ENCODE peak calls at places on chromosomes 13 and 19, in eight cellular contexts. N is left lobe of liver; K is ELR; L is neural progenitor cell; A is activated naive CD4-positive, alpha-beta T cell treated with Interleukin-2 at 50 U/mL for 16 hours; R is vagina; H is choroid plexus epithelial cell; O is activated CD4-positive, alpha-beta T cell treated with anti-CD3 and anti-CD28 coated beads, Interleukin-2, amount 10 ng/mL, durations not matched to agents 7 days and 5 days. M is an unnamed sample.

GRCh38 chr19:1461862-1462261 is 11.9 kb downstream of the APC2 start:
- DNase-seq in N (no peak), K (no peak), L (no peak), A (no peak), R (no peak), H (no peak), O (no peak), M (no peak)

GRCh38 chr13:75934889-75935288 is 298.8 kb downstream of the LMO7 start:
- DNase-seq in N (no peak), K (peak; percentile 41), L (no peak), A (no peak), R (no peak), H (peak; percentile 38), O (no peak), M (no peak)

GRCh38 chr13:44013666-44014291 is 134.1 kb downstream of the LACC1 start:
- DNase-seq in N (no peak), K (peak; percentile 47), L (no peak), A (no peak), R (no peak), H (peak; percentile 75), O (no peak), M (peak; percentile 73)

GRCh38 chr13:26623125-26623524 is 65.6 kb downstream of the WASF3 start:
- DNase-seq in N (no peak), K (no peak), L (no peak), A (no peak), R (no peak), H (peak; percentile 64), O (no peak), M (no peak)

GRCh38 chr19:38842439-38843174 is 7.2 kb downstream of the HNRNPL start:
- DNase-seq in N (no peak), K (no peak), L (no peak), A (peak; percentile 54), R (no peak), H (no peak), O (peak; percentile 83), M (no peak)

GRCh38 chr13:24625324-24625723 is 54.9 kb upstream of the ATP12A start:
- DNase-seq in N (no peak), K (no peak), L (no peak), A (no peak), R (no peak), H (peak; percentile 18), O (no peak), M (no peak)

GRCh38 chr13:104414771-104415170 is 1348.6 kb upstream of the SLC10A2 start:
- DNase-seq in N (no peak), K (peak; percentile 2), L (no peak), A (no peak), R (no peak), H (peak; percentile 6), O (no peak), M (peak; percentile 44)

GRCh38 chr13:95023405-95023804 is 277.8 kb downstream of the ABCC4 start:
- DNase-seq in N (no peak), K (peak; percentile 15), L (no peak), A (no peak), R (no peak), H (no peak), O (no peak), M (peak; percentile 78)

GRCh38 chr13:51222510-51223283 is 499 bp downstream of the FAM124A start:
- DNase-seq in N (no peak), K (peak; percentile 12), L (peak; percentile 69), A (no peak), R (no peak), H (no peak), O (no peak), M (peak; percentile 81)

GRCh38 chr13:49303533-49304252 is 56.0 kb downstream of the CDADC1 start:
- DNase-seq in N (no peak), K (peak; percentile 13), L (no peak), A (no peak), R (no peak), H (no peak), O (no peak), M (peak; percentile 82)

GRCh38 chr13:80010846-80011245 is 330.1 kb downstream of the SPRY2 start:
- DNase-seq in N (no peak), K (no peak), L (no peak), A (no peak), R (no peak), H (no peak), O (no peak), M (no peak)

GRCh38 chr13:61339054-61339621 is 76.5 kb downstream of the PCDH20 start:
- DNase-seq in N (no peak), K (no peak), L (no peak), A (no peak), R (no peak), H (no peak), O (no peak), M (peak; percentile 5)

GRCh38 chr13:78372581-78372980 is 230.8 kb downstream of the POU4F1 start:
- DNase-seq in N (no peak), K (no peak), L (no peak), A (no peak), R (no peak), H (no peak), O (no peak), M (no peak)

M was measured in left kidney.